ENCODE peak calls at places on chromosomes 16 and 17, in six cellular contexts. G is lower leg skin; S is endothelial cell; K is pancreas; E is CD4-positive, alpha-beta T cell; R is brain microvascular endothelial cell. M is an unnamed sample.

GRCh38 chr16:75351183-75351582 is 82.1 kb downstream of the CFDP1 start:
- DNase-seq in G (no peak), S (no peak), K (no peak), E (no peak), R (peak), M (no peak)

GRCh38 chr16:72409428-72409827 is 237.5 kb upstream of the PMFBP1 start:
- DNase-seq in G (no peak), S (no peak), K (no peak), E (no peak), R (no peak), M (no peak)

GRCh38 chr16:17134586-17134985 is 336.2 kb downstream of the XYLT1 start:
- DNase-seq in G (no peak), S (no peak), K (no peak), E (no peak), R (no peak), M (no peak)

GRCh38 chr17:22300731-22301352 is 608.5 kb downstream of the KCNJ18 start:
- DNase-seq in G (no peak), S (no peak), K (no peak), E (no peak), R (no peak), M (no peak)

GRCh38 chr17:81991684-81992513 is 14.5 kb downstream of the ASPSCR1 start:
- DNase-seq in G (peak), S (no peak), K (peak), E (no peak), R (peak), M (peak)

GRCh38 chr16:70493863-70494770 is 29.2 kb downstream of the COG4 start:
- DNase-seq in G (no peak), S (no peak), K (no peak), E (no peak), R (no peak), M (no peak)

GRCh38 chr17:56597495-56597990 is 4.0 kb downstream of the NOG start:
- DNase-seq in G (no peak), S (peak), K (no peak), E (no peak), R (no peak), M (peak)

GRCh38 chr16:89201467-89202377 is 1.4 kb upstream of the SLC22A31 start:
- DNase-seq in G (peak), S (peak), K (peak), E (peak), R (peak), M (peak)

GRCh38 chr17:7084058-7084457 is 4.0 kb upstream of the CLEC10A start:
- DNase-seq in G (no peak), S (no peak), K (no peak), E (no peak), R (no peak), M (no peak)

GRCh38 chr17:38761612-38762011 is 9.1 kb downstream of the PSMB3 start:
- DNase-seq in G (no peak), S (peak), K (no peak), E (no peak), R (peak), M (peak)
- TF ChIP-seq CTCF in G (no peak), S (peak), K (no peak), E (peak), R (peak), M (peak)

GRCh38 chr16:15746332-15746731 is 96.3 kb downstream of the NDE1 start:
- DNase-seq in G (no peak), S (no peak), K (no peak), E (no peak), R (no peak), M (no peak)

GRCh38 chr16:15749985-15750384 is 99.9 kb downstream of the NDE1 start:
- DNase-seq in G (no peak), S (no peak), K (no peak), E (no peak), R (no peak), M (no peak)

GRCh38 chr16:15749371-15749770 is 99.3 kb downstream of the NDE1 start:
- DNase-seq in G (no peak), S (no peak), K (no peak), E (no peak), R (no peak), M (no peak)

GRCh38 chr16:15748654-15749053 is 98.6 kb downstream of the NDE1 start:
- DNase-seq in G (no peak), S (no peak), K (no peak), E (no peak), R (no peak), M (no peak)

GRCh38 chr16:15747937-15748336 is 97.9 kb downstream of the NDE1 start:
- DNase-seq in G (no peak), S (no peak), K (no peak), E (no peak), R (no peak), M (no peak)
- TF ChIP-seq CTCF in G (no peak), S (no peak), K (no peak), E (no peak), R (no peak), M (no peak)

GRCh38 chr17:77741109-77741508 is 217.4 kb upstream of the TNRC6C start:
- DNase-seq in G (no peak), S (no peak), K (no peak), E (peak), R (no peak), M (peak)
- TF ChIP-seq CTCF in G (no peak), S (peak), K (no peak), E (peak), R (peak), M (peak)

GRCh38 chr16:79876332-79876730 is 275.8 kb upstream of the MAF start:
- DNase-seq in G (no peak), S (no peak), K (no peak), E (no peak), R (no peak), M (no peak)
- TF ChIP-seq CTCF in G (no peak), S (no peak), K (no peak), E (no peak), R (no peak), M (no peak)

GRCh38 chr17:16283705-16284104 is 66.7 kb downstream of the PIGL start:
- DNase-seq in G (no peak), S (no peak), K (no peak), E (no peak), R (peak), M (no peak)

GRCh38 chr17:16286009-16286946 is 67.0 kb downstream of the CENPV start:
- DNase-seq in G (peak), S (no peak), K (peak), E (peak), R (peak), M (peak)

GRCh38 chr17:16286947-16287562 is 66.2 kb downstream of the CENPV start:
- DNase-seq in G (no peak), S (no peak), K (no peak), E (no peak), R (peak), M (peak)

GRCh38 chr17:16287563-16288027 is 65.7 kb downstream of the CENPV start:
- DNase-seq in G (no peak), S (no peak), K (no peak), E (no peak), R (peak), M (no peak)

GRCh38 chr17:16285646-16286008 is 67.6 kb downstream of the CENPV start:
- DNase-seq in G (no peak), S (peak), K (no peak), E (no peak), R (no peak), M (no peak)
- TF ChIP-seq CTCF in G (no peak), S (no peak), K (no peak), E (peak), R (peak), M (peak)

GRCh38 chr16:9123871-9124270 is 32.4 kb downstream of the HAPSTR1 start:
- DNase-seq in G (peak), S (no peak), K (peak), E (no peak), R (no peak), M (no peak)

GRCh38 chr16:9124444-9124843 is 33.0 kb downstream of the HAPSTR1 start:
- DNase-seq in G (no peak), S (no peak), K (no peak), E (no peak), R (no peak), M (no peak)

GRCh38 chr16:9125658-9126492 is 34.4 kb downstream of the HAPSTR1 start:
- DNase-seq in G (no peak), S (no peak), K (no peak), E (no peak), R (no peak), M (no peak)

GRCh38 chr16:9126609-9127008 is 35.2 kb downstream of the HAPSTR1 start:
- DNase-seq in G (no peak), S (no peak), K (no peak), E (no peak), R (no peak), M (no peak)

GRCh38 chr16:9124908-9125584 is 33.6 kb downstream of the HAPSTR1 start:
- DNase-seq in G (no peak), S (no peak), K (no peak), E (no peak), R (no peak), M (peak)
- TF ChIP-seq CTCF in G (no peak), S (no peak), K (no peak), E (no peak), R (peak), M (peak)

DNA sequence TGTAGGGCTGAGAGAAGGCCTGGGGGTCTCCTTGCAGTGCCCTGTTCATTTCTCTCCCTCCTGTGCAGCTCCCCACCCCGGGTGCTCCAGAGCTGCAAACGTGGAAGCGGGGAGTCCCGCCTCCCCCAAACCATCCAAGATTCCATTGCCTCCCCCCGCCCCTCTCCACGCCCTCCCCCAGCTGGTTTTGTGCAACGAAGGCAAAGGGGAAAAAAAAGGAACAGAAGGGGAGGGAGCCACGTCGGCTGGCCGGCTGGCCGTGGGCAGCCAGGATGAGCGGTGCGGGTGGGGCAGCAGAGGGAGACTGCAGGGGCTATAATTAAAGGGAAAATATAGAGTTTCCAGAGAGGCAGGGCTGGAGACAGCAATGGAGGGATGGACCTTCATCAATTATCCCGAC is 1.7 kb upstream of the COL1A1 start:
- DNase-seq in G (no peak), S (no peak), K (no peak), E (no peak), R (no peak), M (no peak)
- TF ChIP-seq CTCF in G (no peak), S (no peak), K (no peak), E (no peak), R (peak), M (no peak)

GRCh38 chr17:46876353-46876887 is 25.0 kb downstream of the WNT9B start:
- DNase-seq in G (no peak), S (peak), K (peak), E (no peak), R (no peak), M (peak)
- TF ChIP-seq CTCF in G (no peak), S (peak), K (peak), E (no peak), R (peak), M (peak)

GRCh38 chr17:20092973-20093626 is 83.9 kb downstream of the SPECC1 start:
- DNase-seq in G (no peak), S (no peak), K (no peak), E (no peak), R (no peak), M (no peak)

GRCh38 chr17:20097362-20097761 is 88.2 kb downstream of the SPECC1 start:
- DNase-seq in G (no peak), S (no peak), K (no peak), E (no peak), R (no peak), M (no peak)

GRCh38 chr17:20094777-20095176 is 85.6 kb downstream of the SPECC1 start:
- DNase-seq in G (no peak), S (no peak), K (no peak), E (no peak), R (no peak), M (no peak)

GRCh38 chr17:20096430-20096829 is 87.3 kb downstream of the SPECC1 start:
- DNase-seq in G (no peak), S (no peak), K (no peak), E (no peak), R (no peak), M (no peak)

GRCh38 chr17:20095366-20096080 is 86.4 kb downstream of the SPECC1 start:
- DNase-seq in G (peak), S (peak), K (no peak), E (no peak), R (peak), M (peak)
- TF ChIP-seq CTCF in G (no peak), S (no peak), K (no peak), E (no peak), R (peak), M (peak)